ENCODE peak calls at places on chromosomes 7 and 10, in four cellular contexts. Q is H9, V is Peyer's patch, M is GM06990. K is an unnamed sample.

GRCh38 chr7:140417456-140418155 is 13.7 kb downstream of the RAB19 start:
- DNase-seq in M (no peak), Q (no peak), V (no peak), K (no peak)

GRCh38 chr10:79070091-79070610 is 1.4 kb downstream of the ZMIZ1 start:
- DNase-seq in Q (no peak), V (peak), M (no peak), K (peak)

GRCh38 chr7:130881091-130881798 is 147.2 kb upstream of the KLF14 start:
- DNase-seq in M (no peak), Q (no peak), V (no peak), K (no peak)

GRCh38 chr10:58511765-58512469 is 755 bp upstream of the BICC1 start:
- DNase-seq in M (no peak), V (peak), Q (peak), K (no peak)

GRCh38 chr7:106793015-106793651 is 71.9 kb upstream of the PIK3CG start:
- DNase-seq in Q (no peak), V (no peak), M (no peak), K (no peak)

GRCh38 chr7:29610031-29610490 is 46.4 kb downstream of the PRR15 start:
- DNase-seq in Q (no peak), V (no peak), M (no peak), K (no peak)

GRCh38 chr7:16318989-16319915 is 102.1 kb downstream of the CRPPA start:
- DNase-seq in Q (no peak), M (no peak), V (no peak), K (no peak)

GRCh38 chr7:82443801-82444219 is 233 bp upstream of the CACNA2D1 start:
- DNase-seq in M (peak), V (peak), Q (peak), K (peak)

GRCh38 chr7:89837515-89837914 is 316.8 kb upstream of the STEAP1 start:
- DNase-seq in V (no peak), M (no peak), Q (no peak), K (no peak)

GRCh38 chr10:128180843-128181242 is 54.6 kb upstream of the MKI67 start:
- DNase-seq in M (no peak), V (no peak), Q (no peak), K (no peak)

GRCh38 chr7:148830897-148831692 is 53.0 kb downstream of the EZH2 start:
- DNase-seq in V (no peak), M (no peak), Q (no peak), K (no peak)

GRCh38 chr10:26486985-26487850 is 49.1 kb downstream of the APBB1IP start:
- DNase-seq in Q (no peak), M (peak), V (no peak), K (no peak)

GRCh38 chr10:130543787-130544186 is 407.6 kb downstream of the GLRX3 start:
- DNase-seq in M (no peak), V (no peak), Q (no peak), K (no peak)

GRCh38 chr10:52314007-52314821 is at the start of gene DKK1:
- DNase-seq in V (peak), M (peak), Q (peak), K (peak)

GRCh38 chr7:27670676-27671075 is 8.0 kb upstream of the HIBADH start:
- DNase-seq in M (no peak), V (no peak), Q (no peak), K (no peak)

GRCh38 chr10:65518379-65518778 is 1407.5 kb upstream of the LRRTM3 start:
- DNase-seq in Q (no peak), V (no peak), M (no peak), K (no peak)

GRCh38 chr10:85643839-85644525 is 722.6 kb downstream of the GRID1 start:
- DNase-seq in M (no peak), Q (no peak), V (no peak), K (no peak)

GRCh38 chr7:95718556-95719410 is 53.6 kb upstream of the DYNC1I1 start:
- DNase-seq in M (no peak), Q (no peak), V (no peak), K (no peak)

GRCh38 chr10:72379062-72379461 is 24.3 kb upstream of the DNAJB12 start:
- DNase-seq in M (no peak), Q (no peak), V (no peak), K (no peak)

GRCh38 chr10:29297678-29298077 is 8.8 kb downstream of the LYZL1 start:
- DNase-seq in M (no peak), Q (no peak), V (no peak), K (no peak)

GRCh38 chr10:131076341-131076740 is 235.2 kb downstream of the TCERG1L start:
- DNase-seq in V (no peak), M (no peak), Q (no peak), K (no peak)

GRCh38 chr10:68125770-68126169 is 16.5 kb downstream of the MYPN start:
- DNase-seq in V (no peak), M (no peak), Q (no peak), K (no peak)

GRCh38 chr7:55369427-55369826 is 4.3 kb downstream of the LANCL2 start:
- DNase-seq in Q (no peak), M (no peak), V (no peak), K (no peak)

GRCh38 chr7:93856319-93856718 is 34.2 kb downstream of the TFPI2 start:
- DNase-seq in V (no peak), M (peak), Q (no peak), K (no peak)

GRCh38 chr7:21106296-21106732 is 319.6 kb upstream of the SP8 start:
- DNase-seq in M (no peak), V (no peak), Q (no peak), K (no peak)

GRCh38 chr10:112926906-112927688 is 22.9 kb upstream of the TCF7L2 start:
- DNase-seq in Q (no peak), M (no peak), V (no peak), K (no peak)

GRCh38 chr7:18700147-18700546 is 204.6 kb downstream of the HDAC9 start:
- DNase-seq in Q (peak), V (no peak), M (no peak), K (no peak)

GRCh38 chr7:51732951-51733350 is 416.3 kb upstream of the COBL start:
- DNase-seq in M (no peak), V (no peak), Q (no peak), K (no peak)
- TF ChIP-seq CTCF in M (no peak), V (peak), Q (peak), K (no peak)

GRCh38 chr10:120824864-120825263 is 26.3 kb upstream of the WDR11 start:
- DNase-seq in Q (peak), M (no peak), V (no peak), K (no peak)
- TF ChIP-seq CTCF in Q (peak), M (peak), V (peak), K (peak)

GRCh38 chr7:7426686-7427085 is 109.0 kb downstream of the COL28A1 start:
- DNase-seq in M (no peak), Q (no peak), V (no peak), K (no peak)

GRCh38 chr7:7422641-7423040 is 113.0 kb downstream of the COL28A1 start:
- DNase-seq in M (no peak), Q (no peak), V (no peak), K (no peak)

GRCh38 chr7:7425321-7425720 is 110.4 kb downstream of the COL28A1 start:
- DNase-seq in M (no peak), V (no peak), Q (no peak), K (no peak)

GRCh38 chr7:7421850-7422249 is 113.8 kb downstream of the COL28A1 start:
- DNase-seq in V (no peak), M (no peak), Q (no peak), K (no peak)

GRCh38 chr7:7424151-7424873 is 111.4 kb downstream of the COL28A1 start:
- DNase-seq in M (peak), V (peak), Q (peak), K (peak)
- TF ChIP-seq CTCF in M (peak), V (peak), Q (peak), K (peak)

DNA sequence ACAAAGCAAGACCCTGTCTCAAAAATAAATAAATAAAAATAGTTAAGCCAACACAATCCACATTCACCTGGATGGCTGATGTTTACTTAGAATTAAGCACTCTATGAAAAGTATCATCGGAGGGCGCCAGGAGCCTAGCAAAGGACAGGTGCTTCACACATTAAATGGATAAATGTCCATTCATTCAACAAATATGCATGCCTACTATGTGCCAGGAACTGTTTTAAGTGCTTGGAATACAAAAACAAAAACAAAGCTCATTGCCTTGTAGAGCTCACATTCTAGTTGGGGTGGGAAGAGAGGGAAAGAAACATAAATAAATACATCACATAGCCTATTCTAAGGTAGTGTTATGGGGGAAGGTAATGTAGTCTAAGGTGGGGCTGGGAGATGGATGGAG is 4.1 kb downstream of the BAIAP2L1 start:
- DNase-seq in M (no peak), Q (no peak), V (no peak), K (no peak)
- TF ChIP-seq CTCF in M (no peak), Q (no peak), V (no peak), K (no peak)

K was measured in lower lobe of right lung.